ENCODE peak calls at places on chromosomes 13 and 19, in five cellular contexts. F is HCT116, B is H1, M is K562, N is SK-N-SH. X is an unnamed sample.
A peak's percentile ranks its signal among the peaks of the same experiment; 100 is the strongest.

GRCh38 chr19:7977723-7978040 is 27.8 kb downstream of the ELAVL1 start:
- DNase-seq in F (no peak), B (no peak), M (no peak), N (no peak), X (no peak)

GRCh38 chr19:4304509-4305252 is at the start of gene FSD1:
- DNase-seq in F (no peak), B (peak; percentile 95), M (peak; percentile 84), N (peak; percentile 99), X (no peak)

GRCh38 chr19:47514869-47515588 is at the start of gene NAPA:
- DNase-seq in F (peak; percentile 99), B (peak; percentile 100), M (peak; percentile 100), N (peak; percentile 99), X (peak; percentile 99)

GRCh38 chr19:35383536-35383935 is 12.7 kb downstream of the GPR42 start:
- DNase-seq in F (no peak), B (no peak), M (no peak), N (no peak), X (no peak)

GRCh38 chr19:5308471-5309437 is 31.9 kb downstream of the PTPRS start:
- DNase-seq in F (peak; percentile 79), B (no peak), M (peak; percentile 64), N (peak; percentile 89), X (no peak)

GRCh38 chr13:30736921-30737320 is 1.6 kb downstream of the ALOX5AP start:
- DNase-seq in F (no peak), B (no peak), M (no peak), N (no peak), X (no peak)

GRCh38 chr13:23268441-23268840 is 87.7 kb downstream of the SGCG start:
- DNase-seq in F (no peak), B (no peak), M (no peak), N (no peak), X (no peak)

GRCh38 chr13:34696741-34697140 is 245.3 kb upstream of the NBEA start:
- DNase-seq in F (no peak), B (no peak), M (no peak), N (no peak), X (no peak)

GRCh38 chr13:28548872-28549271 is 53.9 kb upstream of the FLT1 start:
- DNase-seq in F (no peak), B (no peak), M (no peak), N (no peak), X (no peak)

GRCh38 chr13:100537951-100538462 is 50.6 kb downstream of the GGACT start:
- DNase-seq in F (no peak), B (no peak), M (no peak), N (no peak), X (no peak)

GRCh38 chr13:30196025-30196424 is 111.3 kb downstream of the KATNAL1 start:
- DNase-seq in F (peak; percentile 8), B (no peak), M (no peak), N (peak; percentile 77), X (no peak)

GRCh38 chr19:10719466-10719961 is 1.6 kb downstream of the DNM2 start:
- DNase-seq in F (no peak), B (no peak), M (peak; percentile 88), N (no peak), X (no peak)

DNA sequence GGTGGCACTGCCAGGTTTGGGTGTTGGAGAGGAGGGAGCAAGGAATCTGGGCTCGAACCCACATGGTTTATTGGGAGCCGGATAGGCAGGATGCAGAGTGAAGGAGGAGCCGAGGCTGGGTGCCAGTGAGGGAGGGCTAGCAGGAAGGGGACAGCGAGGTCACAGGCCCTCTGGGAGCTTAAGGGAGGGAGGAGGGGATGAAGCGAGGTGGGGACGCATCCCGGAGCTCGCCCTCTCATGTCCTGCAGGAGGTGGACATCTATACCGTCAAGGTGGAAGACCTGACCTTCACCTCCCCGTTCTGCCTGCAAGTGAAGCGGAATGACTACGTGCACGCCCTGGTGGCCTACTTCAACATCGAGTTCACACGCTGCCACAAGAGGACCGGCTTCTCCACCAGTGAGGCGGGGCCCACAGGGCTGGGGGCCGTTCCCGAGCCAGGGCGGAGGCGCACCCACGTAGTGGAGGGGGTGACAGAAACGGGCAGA is 3.5 kb upstream of the ADM5 start:
- DNase-seq in F (no peak), B (no peak), M (no peak), N (no peak), X (no peak)
- TF ChIP-seq JUND in F (no peak), B (no peak), M (no peak), N (no peak), X (no peak)

GRCh38 chr13:24563087-24563486 is 50.5 kb upstream of the PARP4 start:
- DNase-seq in F (no peak), B (no peak), M (no peak), N (no peak), X (no peak)

GRCh38 chr13:24564881-24565280 is 52.3 kb upstream of the PARP4 start:
- DNase-seq in F (no peak), B (no peak), M (no peak), N (no peak), X (no peak)
- TF ChIP-seq JUND in F (no peak), B (no peak), M (no peak), N (no peak), X (no peak)

GRCh38 chr13:40119852-40120251 is 464.4 kb downstream of the COG6 start:
- DNase-seq in F (no peak), B (no peak), M (no peak), N (no peak), X (no peak)

GRCh38 chr13:40121711-40122110 is 466.2 kb downstream of the COG6 start:
- DNase-seq in F (no peak), B (no peak), M (no peak), N (no peak), X (no peak)

GRCh38 chr13:40120781-40121180 is 465.3 kb downstream of the COG6 start:
- DNase-seq in F (no peak), B (no peak), M (no peak), N (no peak), X (no peak)

GRCh38 chr13:40118337-40118736 is 462.9 kb downstream of the COG6 start:
- DNase-seq in F (no peak), B (no peak), M (no peak), N (no peak), X (no peak)

GRCh38 chr13:40120288-40120687 is 464.8 kb downstream of the COG6 start:
- DNase-seq in F (no peak), B (no peak), M (no peak), N (no peak), X (no peak)
- TF ChIP-seq JUND in F (no peak), B (no peak), M (no peak), N (no peak), X (no peak)

DNA sequence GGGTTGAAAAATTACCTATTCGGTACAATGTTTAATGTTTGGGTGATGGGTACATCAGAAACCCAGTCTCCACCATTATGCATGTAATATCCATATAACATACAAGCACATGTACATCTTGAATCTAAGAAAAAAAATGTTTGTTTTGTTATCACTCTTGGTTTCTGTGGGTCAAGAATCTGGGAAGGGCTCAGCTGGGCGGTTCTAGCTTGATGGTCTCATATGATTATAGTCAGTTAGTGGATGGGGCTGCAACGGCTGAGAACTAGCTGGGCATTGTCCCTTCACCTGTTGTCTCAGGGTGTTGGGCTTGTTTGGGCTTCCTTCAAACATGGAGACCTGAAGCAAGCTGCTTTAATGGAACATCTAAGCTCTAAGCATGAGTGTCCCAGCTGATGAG is 4.7 kb downstream of the ADGRE3 start:
- DNase-seq in F (no peak), B (no peak), M (no peak), N (no peak), X (no peak)
- TF ChIP-seq JUND in F (no peak), B (no peak), M (no peak), N (no peak), X (no peak)

GRCh38 chr19:38912600-38913514 is 871 bp upstream of the CCER2 start:
- DNase-seq in F (no peak), B (no peak), M (no peak), N (no peak), X (no peak)

GRCh38 chr19:38910488-38910887 is 1.5 kb downstream of the CCER2 start:
- DNase-seq in F (no peak), B (no peak), M (no peak), N (no peak), X (no peak)

GRCh38 chr19:38908854-38909253 is 3.1 kb downstream of the CCER2 start:
- DNase-seq in F (no peak), B (no peak), M (no peak), N (no peak), X (no peak)

GRCh38 chr19:38913958-38914357 is 2.0 kb upstream of the CCER2 start:
- DNase-seq in F (no peak), B (no peak), M (no peak), N (peak; percentile 20), X (no peak)

DNA sequence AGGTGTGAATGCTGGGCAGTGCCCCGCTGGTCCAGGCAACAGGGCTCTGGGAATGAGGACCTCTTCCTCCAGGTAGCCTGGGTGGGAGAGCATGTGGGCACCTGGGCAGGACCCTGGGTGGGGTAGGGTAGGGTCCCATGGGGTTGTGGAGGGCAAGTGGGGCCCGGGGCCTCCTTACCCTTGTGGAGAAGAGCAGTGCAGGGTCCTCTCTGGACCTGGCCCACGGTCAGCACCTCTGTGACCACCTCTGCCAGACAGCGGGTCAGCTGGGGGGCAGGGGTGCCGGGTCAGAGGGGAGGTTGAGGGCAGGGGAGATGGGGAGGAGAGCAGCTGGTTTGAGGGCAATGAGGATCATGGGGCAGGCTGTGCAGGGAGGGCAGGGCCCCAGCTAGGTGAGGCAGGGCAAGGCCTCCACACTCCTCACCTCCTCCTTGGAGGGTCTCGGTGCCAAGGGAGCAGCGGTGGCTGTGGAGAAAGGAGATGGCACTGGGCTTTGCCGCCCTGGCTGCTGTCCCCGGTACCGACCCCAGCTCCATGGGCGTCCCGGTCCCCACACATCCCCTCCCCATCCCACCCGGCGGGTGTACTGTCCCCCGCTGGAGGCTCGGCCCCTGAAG is 490 bp downstream of the CCER2 start:
- DNase-seq in F (no peak), B (no peak), M (no peak), N (no peak), X (no peak)
- TF ChIP-seq JUND in F (no peak), B (no peak), M (no peak), N (no peak), X (no peak)

DNA sequence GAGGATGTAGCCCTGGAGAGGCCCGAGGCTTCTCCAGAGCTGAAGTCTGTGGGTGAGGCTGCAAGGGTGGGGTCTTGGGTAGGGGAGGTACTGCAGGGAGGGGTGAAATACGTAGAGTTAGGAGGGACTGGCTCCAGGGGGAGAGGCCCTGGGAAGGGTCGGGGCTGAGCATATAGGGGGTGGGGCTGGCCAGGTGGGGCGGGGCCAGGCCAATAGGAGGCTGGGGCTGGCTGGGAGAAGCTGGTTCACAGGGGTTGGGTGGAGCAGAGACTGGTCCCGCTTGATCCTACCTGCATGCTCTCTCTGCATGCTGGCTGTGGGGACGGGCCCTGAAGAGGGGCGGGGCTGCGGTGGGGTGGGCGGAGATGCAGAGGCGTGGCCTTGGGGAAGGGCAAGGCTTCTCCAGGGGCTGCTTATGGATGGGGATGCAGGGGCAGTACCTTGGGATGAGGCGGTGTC is 51.9 kb downstream of the CELF5 start:
- DNase-seq in F (peak; percentile 88), B (peak; percentile 94), M (peak; percentile 87), N (peak; percentile 86), X (peak; percentile 90)
- TF ChIP-seq JUND in F (no peak), B (no peak), M (no peak), N (no peak), X (no peak)

GRCh38 chr19:31882709-31883108 is 462.7 kb upstream of the ZNF507 start:
- DNase-seq in F (no peak), B (no peak), M (peak; percentile 2), N (no peak), X (no peak)
- TF ChIP-seq JUND in F (no peak), B (no peak), M (no peak), N (no peak), X (no peak)